ENCODE peak calls at places on chromosome 12, in seven cellular contexts. Y, L, N, B, C, P and F are unnamed samples.

GRCh38 chr12:94078736-94079509 is 69.5 kb upstream of the PLXNC1 start:
- DNase-seq in Y (no peak), L (no peak), N (no peak), B (no peak), C (no peak), P (no peak), F (no peak)

GRCh38 chr12:30088259-30088995 is 304.7 kb upstream of the TMTC1 start:
- DNase-seq in Y (no peak), L (no peak), N (no peak), B (no peak), C (no peak), P (no peak), F (no peak)

GRCh38 chr12:31570880-31571279 is 20.1 kb downstream of the DENND5B start:
- DNase-seq in Y (no peak), L (no peak), N (no peak), B (no peak), C (no peak), P (no peak), F (peak)

GRCh38 chr12:112559784-112560183 is 141.0 kb downstream of the PTPN11 start:
- DNase-seq in Y (no peak), L (no peak), N (no peak), B (no peak), C (no peak), P (no peak), F (no peak)

GRCh38 chr12:2722806-2723205 is 72.0 kb upstream of the FKBP4 start:
- DNase-seq in Y (peak), L (no peak), N (no peak), B (no peak), C (no peak), P (no peak), F (no peak)

GRCh38 chr12:2177751-2178150 is 125.0 kb downstream of the CACNA1C start:
- DNase-seq in Y (no peak), L (no peak), N (no peak), B (no peak), C (no peak), P (no peak), F (no peak)

GRCh38 chr12:53338916-53339315 is 2.8 kb upstream of the SP7 start:
- DNase-seq in Y (no peak), L (no peak), N (no peak), B (no peak), C (no peak), P (no peak), F (no peak)

GRCh38 chr12:47111392-47111778 is 31.6 kb upstream of the AMIGO2 start:
- DNase-seq in Y (no peak), L (no peak), N (no peak), B (no peak), C (no peak), P (no peak), F (no peak)

GRCh38 chr12:30108666-30109065 is 324.9 kb upstream of the TMTC1 start:
- DNase-seq in Y (no peak), L (no peak), N (no peak), B (no peak), C (no peak), P (no peak), F (no peak)

GRCh38 chr12:53093777-53094393 is 3.6 kb upstream of the IGFBP6 start:
- DNase-seq in Y (no peak), L (no peak), N (no peak), B (no peak), C (no peak), P (no peak), F (no peak)

GRCh38 chr12:10268037-10268436 is 39.6 kb upstream of the KLRD1 start:
- DNase-seq in Y (no peak), L (no peak), N (no peak), B (no peak), C (no peak), P (no peak), F (no peak)